ENCODE peak calls at places on chromosomes 16 and 17, in seven cellular contexts. One of them, this sample, is unnamed.
A peak's percentile ranks its signal among the peaks of the same experiment; 100 is the strongest.

GRCh38 chr16:11632455-11632921 is 35.8 kb upstream of the SNN start:
- DNase-seq in WTC11: no peak
- DNase-seq in ELR: peak; percentile 54
- DNase-seq in cardiac muscle cell: peak; percentile 93
- DNase-seq in MV-4-11: peak; percentile 69
- DNase-seq in CD4-positive, alpha-beta T cell: no peak
- DNase-seq in HEK293T: no peak
- DNase-seq in this sample: no peak

GRCh38 chr17:1030684-1031557 is 34.0 kb downstream of the TIMM22 start:
- DNase-seq in WTC11: peak; percentile 39
- DNase-seq in ELR: no peak
- DNase-seq in cardiac muscle cell: no peak
- DNase-seq in MV-4-11: no peak
- DNase-seq in CD4-positive, alpha-beta T cell: no peak
- DNase-seq in HEK293T: no peak
- DNase-seq in this sample: no peak

GRCh38 chr16:72794319-72794718 is 253.6 kb downstream of the ZFHX3 start:
- DNase-seq in WTC11: no peak
- DNase-seq in ELR: no peak
- DNase-seq in cardiac muscle cell: no peak
- DNase-seq in MV-4-11: no peak
- DNase-seq in CD4-positive, alpha-beta T cell: no peak
- DNase-seq in HEK293T: no peak
- DNase-seq in this sample: no peak

GRCh38 chr17:1298616-1299015 is 19.2 kb downstream of the TRARG1 start:
- DNase-seq in WTC11: peak; percentile 68
- DNase-seq in ELR: no peak
- DNase-seq in cardiac muscle cell: peak; percentile 12
- DNase-seq in MV-4-11: no peak
- DNase-seq in CD4-positive, alpha-beta T cell: peak; percentile 42
- DNase-seq in HEK293T: no peak
- DNase-seq in this sample: no peak

GRCh38 chr16:684067-684794 is at the start of gene JMJD8:
- DNase-seq in WTC11: peak; percentile 96
- DNase-seq in ELR: peak; percentile 94
- DNase-seq in cardiac muscle cell: peak; percentile 97
- DNase-seq in MV-4-11: peak; percentile 96
- DNase-seq in CD4-positive, alpha-beta T cell: peak; percentile 90
- DNase-seq in HEK293T: peak; percentile 91
- DNase-seq in this sample: peak; percentile 97

GRCh38 chr17:59803377-59803757 is 89.4 kb downstream of the TUBD1 start:
- DNase-seq in WTC11: no peak
- DNase-seq in ELR: no peak
- DNase-seq in cardiac muscle cell: no peak
- DNase-seq in MV-4-11: no peak
- DNase-seq in CD4-positive, alpha-beta T cell: no peak
- DNase-seq in HEK293T: no peak
- DNase-seq in this sample: no peak

GRCh38 chr17:5780476-5780875 is 196.2 kb upstream of the NLRP1 start:
- DNase-seq in WTC11: no peak
- DNase-seq in ELR: peak; percentile 88
- DNase-seq in cardiac muscle cell: peak; percentile 39
- DNase-seq in MV-4-11: no peak
- DNase-seq in CD4-positive, alpha-beta T cell: no peak
- DNase-seq in HEK293T: no peak
- DNase-seq in this sample: no peak

GRCh38 chr16:82175627-82176026 is 5.6 kb upstream of the MPHOSPH6 start:
- DNase-seq in WTC11: no peak
- DNase-seq in ELR: no peak
- DNase-seq in cardiac muscle cell: no peak
- DNase-seq in MV-4-11: no peak
- DNase-seq in CD4-positive, alpha-beta T cell: no peak
- DNase-seq in HEK293T: no peak
- DNase-seq in this sample: no peak

GRCh38 chr17:55433629-55434422 is 12.2 kb upstream of the MMD start:
- DNase-seq in WTC11: no peak
- DNase-seq in ELR: peak; percentile 96
- DNase-seq in cardiac muscle cell: peak; percentile 98
- DNase-seq in MV-4-11: peak; percentile 55
- DNase-seq in CD4-positive, alpha-beta T cell: no peak
- DNase-seq in HEK293T: no peak
- DNase-seq in this sample: no peak

GRCh38 chr17:50691550-50692447 is 15.9 kb downstream of the ANKRD40 start:
- DNase-seq in WTC11: no peak
- DNase-seq in ELR: no peak
- DNase-seq in cardiac muscle cell: no peak
- DNase-seq in MV-4-11: peak; percentile 22
- DNase-seq in CD4-positive, alpha-beta T cell: no peak
- DNase-seq in HEK293T: no peak
- DNase-seq in this sample: no peak

GRCh38 chr17:17871913-17872312 is 35.1 kb upstream of the SREBF1 start:
- DNase-seq in WTC11: no peak
- DNase-seq in ELR: peak; percentile 57
- DNase-seq in cardiac muscle cell: no peak
- DNase-seq in MV-4-11: no peak
- DNase-seq in CD4-positive, alpha-beta T cell: no peak
- DNase-seq in HEK293T: no peak
- DNase-seq in this sample: no peak

GRCh38 chr16:13996778-13997288 is 74.3 kb upstream of the MRTFB start:
- DNase-seq in WTC11: no peak
- DNase-seq in ELR: no peak
- DNase-seq in cardiac muscle cell: no peak
- DNase-seq in MV-4-11: no peak
- DNase-seq in CD4-positive, alpha-beta T cell: no peak
- DNase-seq in HEK293T: no peak
- DNase-seq in this sample: no peak

GRCh38 chr16:512802-513201 is 14.7 kb upstream of the CAPN15 start:
- DNase-seq in WTC11: no peak
- DNase-seq in ELR: no peak
- DNase-seq in cardiac muscle cell: no peak
- DNase-seq in MV-4-11: no peak
- DNase-seq in CD4-positive, alpha-beta T cell: no peak
- DNase-seq in HEK293T: no peak
- DNase-seq in this sample: no peak

GRCh38 chr16:10578474-10579316 is 1.7 kb downstream of the EMP2 start:
- DNase-seq in WTC11: no peak
- DNase-seq in ELR: no peak
- DNase-seq in cardiac muscle cell: no peak
- DNase-seq in MV-4-11: no peak
- DNase-seq in CD4-positive, alpha-beta T cell: no peak
- DNase-seq in HEK293T: no peak
- DNase-seq in this sample: peak; percentile 58

GRCh38 chr17:1623057-1623456 is 5.6 kb downstream of the SLC43A2 start:
- DNase-seq in WTC11: no peak
- DNase-seq in ELR: no peak
- DNase-seq in cardiac muscle cell: no peak
- DNase-seq in MV-4-11: no peak
- DNase-seq in CD4-positive, alpha-beta T cell: no peak
- DNase-seq in HEK293T: no peak
- DNase-seq in this sample: no peak